ENCODE peak calls at places on chromosomes 5 and 9, in eight cellular contexts. One of them, this sample, is unnamed.

GRCh38 chr9:137771580-137771979 is 106.0 kb upstream of the CACNA1B start:
- DNase-seq in NCI-H748 treated with DMSO at 0.1 percent for 48 hours: no peak
- DNase-seq in ovary: no peak
- DNase-seq in activated CD4-positive, alpha-beta T cell treated with anti-CD3 and anti-CD28 coated beads, Interleukin-2, amount 50 U/mL, for 1 hour: no peak
- DNase-seq in HT1080: no peak
- DNase-seq in HuH-7.5: no peak
- DNase-seq in aorta: no peak
- DNase-seq in foreskin fibroblast: no peak
- DNase-seq in this sample: no peak

GRCh38 chr5:131228646-131229045 is 35.2 kb upstream of the CDC42SE2 start:
- DNase-seq in NCI-H748 treated with DMSO at 0.1 percent for 48 hours: no peak
- DNase-seq in ovary: no peak
- DNase-seq in activated CD4-positive, alpha-beta T cell treated with anti-CD3 and anti-CD28 coated beads, Interleukin-2, amount 50 U/mL, for 1 hour: no peak
- DNase-seq in HT1080: no peak
- DNase-seq in HuH-7.5: no peak
- DNase-seq in aorta: no peak
- DNase-seq in foreskin fibroblast: no peak
- DNase-seq in this sample: no peak

GRCh38 chr5:57513785-57514184 is 31.2 kb upstream of the ACTBL2 start:
- DNase-seq in NCI-H748 treated with DMSO at 0.1 percent for 48 hours: no peak
- DNase-seq in ovary: no peak
- DNase-seq in activated CD4-positive, alpha-beta T cell treated with anti-CD3 and anti-CD28 coated beads, Interleukin-2, amount 50 U/mL, for 1 hour: no peak
- DNase-seq in HT1080: no peak
- DNase-seq in HuH-7.5: no peak
- DNase-seq in aorta: no peak
- DNase-seq in foreskin fibroblast: no peak
- DNase-seq in this sample: no peak

GRCh38 chr9:116058421-116058820 is 95.2 kb upstream of the PAPPA start:
- DNase-seq in NCI-H748 treated with DMSO at 0.1 percent for 48 hours: no peak
- DNase-seq in ovary: no peak
- DNase-seq in activated CD4-positive, alpha-beta T cell treated with anti-CD3 and anti-CD28 coated beads, Interleukin-2, amount 50 U/mL, for 1 hour: no peak
- DNase-seq in HT1080: peak; percentile 47
- DNase-seq in HuH-7.5: no peak
- DNase-seq in aorta: no peak
- DNase-seq in foreskin fibroblast: peak; percentile 53
- DNase-seq in this sample: no peak

GRCh38 chr5:66963559-66963971 is 233.0 kb downstream of the CD180 start:
- DNase-seq in NCI-H748 treated with DMSO at 0.1 percent for 48 hours: no peak
- DNase-seq in ovary: no peak
- DNase-seq in activated CD4-positive, alpha-beta T cell treated with anti-CD3 and anti-CD28 coated beads, Interleukin-2, amount 50 U/mL, for 1 hour: no peak
- DNase-seq in HT1080: peak; percentile 22
- DNase-seq in HuH-7.5: peak; percentile 9
- DNase-seq in aorta: no peak
- DNase-seq in foreskin fibroblast: peak; percentile 64
- DNase-seq in this sample: no peak

GRCh38 chr9:123933401-123933800 is 3.5 kb upstream of the DENND1A start:
- DNase-seq in NCI-H748 treated with DMSO at 0.1 percent for 48 hours: no peak
- DNase-seq in ovary: no peak
- DNase-seq in activated CD4-positive, alpha-beta T cell treated with anti-CD3 and anti-CD28 coated beads, Interleukin-2, amount 50 U/mL, for 1 hour: no peak
- DNase-seq in HT1080: peak; percentile 90
- DNase-seq in HuH-7.5: peak; percentile 47
- DNase-seq in aorta: no peak
- DNase-seq in foreskin fibroblast: peak; percentile 55
- DNase-seq in this sample: no peak

GRCh38 chr5:172411423-172412111 is 42.8 kb downstream of the SH3PXD2B start:
- DNase-seq in NCI-H748 treated with DMSO at 0.1 percent for 48 hours: no peak
- DNase-seq in ovary: no peak
- DNase-seq in activated CD4-positive, alpha-beta T cell treated with anti-CD3 and anti-CD28 coated beads, Interleukin-2, amount 50 U/mL, for 1 hour: no peak
- DNase-seq in HT1080: no peak
- DNase-seq in HuH-7.5: no peak
- DNase-seq in aorta: no peak
- DNase-seq in foreskin fibroblast: no peak
- DNase-seq in this sample: no peak

GRCh38 chr9:69745716-69746538 is 13.9 kb downstream of the PTAR1 start:
- DNase-seq in NCI-H748 treated with DMSO at 0.1 percent for 48 hours: no peak
- DNase-seq in ovary: no peak
- DNase-seq in activated CD4-positive, alpha-beta T cell treated with anti-CD3 and anti-CD28 coated beads, Interleukin-2, amount 50 U/mL, for 1 hour: no peak
- DNase-seq in HT1080: peak; percentile 4
- DNase-seq in HuH-7.5: no peak
- DNase-seq in aorta: no peak
- DNase-seq in foreskin fibroblast: no peak
- DNase-seq in this sample: no peak

GRCh38 chr9:127525426-127526188 is 74.3 kb downstream of the LRSAM1 start:
- DNase-seq in NCI-H748 treated with DMSO at 0.1 percent for 48 hours: peak; percentile 9
- DNase-seq in ovary: no peak
- DNase-seq in activated CD4-positive, alpha-beta T cell treated with anti-CD3 and anti-CD28 coated beads, Interleukin-2, amount 50 U/mL, for 1 hour: no peak
- DNase-seq in HT1080: peak; percentile 62
- DNase-seq in HuH-7.5: no peak
- DNase-seq in aorta: no peak
- DNase-seq in foreskin fibroblast: no peak
- DNase-seq in this sample: no peak

GRCh38 chr5:95704150-95704549 is 21.4 kb upstream of the SPATA9 start:
- DNase-seq in NCI-H748 treated with DMSO at 0.1 percent for 48 hours: no peak
- DNase-seq in ovary: no peak
- DNase-seq in activated CD4-positive, alpha-beta T cell treated with anti-CD3 and anti-CD28 coated beads, Interleukin-2, amount 50 U/mL, for 1 hour: no peak
- DNase-seq in HT1080: no peak
- DNase-seq in HuH-7.5: no peak
- DNase-seq in aorta: no peak
- DNase-seq in foreskin fibroblast: no peak
- DNase-seq in this sample: no peak

GRCh38 chr5:91177085-91177484 is 206.0 kb downstream of the ARRDC3 start:
- DNase-seq in NCI-H748 treated with DMSO at 0.1 percent for 48 hours: no peak
- DNase-seq in ovary: no peak
- DNase-seq in activated CD4-positive, alpha-beta T cell treated with anti-CD3 and anti-CD28 coated beads, Interleukin-2, amount 50 U/mL, for 1 hour: no peak
- DNase-seq in HT1080: no peak
- DNase-seq in HuH-7.5: no peak
- DNase-seq in aorta: no peak
- DNase-seq in foreskin fibroblast: no peak
- DNase-seq in this sample: no peak